ENCODE peak calls at places on chromosomes 6 and 20, in ten cellular contexts. Q is ovary; K is endodermal cell; X is heart left ventricle; F is A549; Z is AG04449; N is HCT116; H is heart right ventricle; G is CD8-positive, alpha-beta T cell; B is cardiac fibroblast. A is an unnamed sample.

GRCh38 chr6:42314571-42314950 is 96.9 kb upstream of the MRPS10 start:
- DNase-seq in Q (no peak), K (no peak), X (no peak), F (no peak), Z (no peak), N (no peak), H (no peak), G (no peak), B (peak), A (no peak)

GRCh38 chr6:39209360-39209811 is 19.9 kb downstream of the KCNK5 start:
- DNase-seq in Q (no peak), K (peak), X (no peak), F (peak), Z (no peak), N (no peak), H (no peak), G (no peak), B (no peak), A (no peak)

GRCh38 chr20:43458422-43458924 is 777 bp downstream of the SRSF6 start:
- DNase-seq in Q (no peak), K (peak), X (no peak), F (no peak), Z (no peak), N (no peak), H (no peak), G (no peak), B (no peak), A (no peak)

GRCh38 chr6:148776321-148776966 is 29.6 kb downstream of the UST start:
- DNase-seq in Q (no peak), K (no peak), X (no peak), F (no peak), Z (no peak), N (no peak), H (no peak), G (no peak), B (peak), A (peak)

GRCh38 chr20:36872857-36873256 is 3.1 kb upstream of the TLDC2 start:
- DNase-seq in Q (peak), K (no peak), X (peak), F (no peak), Z (no peak), N (no peak), H (no peak), G (no peak), B (no peak), A (no peak)

GRCh38 chr6:111984516-111985201 is 69.2 kb upstream of the CCN6 start:
- DNase-seq in Q (no peak), K (peak), X (no peak), F (no peak), Z (no peak), N (no peak), H (no peak), G (no peak), B (no peak), A (no peak)

GRCh38 chr6:5730586-5731263 is 276.0 kb downstream of the NRN1 start:
- DNase-seq in Q (no peak), K (no peak), X (no peak), F (no peak), Z (no peak), N (no peak), H (no peak), G (no peak), B (peak), A (peak)

GRCh38 chr6:46378882-46379405 is 112.3 kb downstream of the RCAN2 start:
- DNase-seq in Q (no peak), K (no peak), X (no peak), F (no peak), Z (no peak), N (no peak), H (no peak), G (no peak), B (no peak), A (no peak)

GRCh38 chr6:170075659-170076223 is 215.1 kb downstream of the DLL1 start:
- DNase-seq in Q (peak), K (peak), X (no peak), F (no peak), Z (no peak), N (no peak), H (no peak), G (no peak), B (no peak), A (no peak)

GRCh38 chr6:129744201-129744879 is 34.4 kb upstream of the ARHGAP18 start:
- DNase-seq in Q (peak), K (no peak), X (no peak), F (peak), Z (peak), N (peak), H (no peak), G (no peak), B (peak), A (peak)

GRCh38 chr6:111996159-111996558 is 57.7 kb upstream of the CCN6 start:
- DNase-seq in Q (no peak), K (no peak), X (no peak), F (no peak), Z (no peak), N (no peak), H (no peak), G (no peak), B (no peak), A (no peak)

GRCh38 chr6:24122139-24122538 is 3.9 kb upstream of the NRSN1 start:
- DNase-seq in Q (no peak), K (no peak), X (no peak), F (no peak), Z (no peak), N (no peak), H (no peak), G (no peak), B (no peak), A (no peak)

GRCh38 chr6:129183681-129184216 is 300.8 kb downstream of the LAMA2 start:
- DNase-seq in Q (no peak), K (no peak), X (no peak), F (no peak), Z (no peak), N (peak), H (no peak), G (no peak), B (peak), A (peak)

GRCh38 chr6:169752074-169752623 is 727 bp downstream of the ERMARD start:
- DNase-seq in Q (no peak), K (peak), X (no peak), F (no peak), Z (no peak), N (no peak), H (no peak), G (no peak), B (no peak), A (no peak)

GRCh38 chr6:106477790-106478189 is 117.3 kb downstream of the CRYBG1 start:
- DNase-seq in Q (no peak), K (no peak), X (peak), F (no peak), Z (no peak), N (no peak), H (no peak), G (no peak), B (no peak), A (no peak)

GRCh38 chr6:37258405-37258704 is 411 bp upstream of the TMEM217 start:
- DNase-seq in Q (no peak), K (no peak), X (no peak), F (no peak), Z (no peak), N (no peak), H (no peak), G (no peak), B (no peak), A (no peak)
- TF ChIP-seq CTCF in Q (no peak), K (no peak), X (no peak), F (no peak), Z (no peak), N (no peak), H (no peak), G (no peak), B (no peak), A (no peak)

GRCh38 chr6:133047065-133047665 is 194.0 kb upstream of the EYA4 start:
- DNase-seq in Q (no peak), K (no peak), X (no peak), F (no peak), Z (no peak), N (no peak), H (peak), G (no peak), B (no peak), A (no peak)
- H3K4me3 ChIP-seq in Q (no peak), K (no peak), X (no peak), F (no peak), Z (no peak), N (no peak), H (no peak), G (no peak), B (no peak), A (no peak)

GRCh38 chr6:52937908-52938307 is 28.4 kb upstream of the GSTA3 start:
- DNase-seq in Q (no peak), K (peak), X (no peak), F (peak), Z (no peak), N (no peak), H (no peak), G (no peak), B (peak), A (no peak)
- TF ChIP-seq CTCF in Q (no peak), K (no peak), X (no peak), F (no peak), Z (no peak), N (no peak), H (no peak), G (no peak), B (no peak), A (no peak)

GRCh38 chr6:71420693-71421328 is 132.2 kb downstream of the OGFRL1 start:
- DNase-seq in Q (peak), K (peak), X (peak), F (peak), Z (peak), N (no peak), H (peak), G (no peak), B (peak), A (peak)

GRCh38 chr6:71419217-71419953 is 130.8 kb downstream of the OGFRL1 start:
- DNase-seq in Q (peak), K (peak), X (peak), F (no peak), Z (no peak), N (no peak), H (peak), G (no peak), B (no peak), A (no peak)

GRCh38 chr6:71419954-71420692 is 131.5 kb downstream of the OGFRL1 start:
- DNase-seq in Q (peak), K (no peak), X (peak), F (no peak), Z (no peak), N (no peak), H (peak), G (no peak), B (peak), A (no peak)

DNA sequence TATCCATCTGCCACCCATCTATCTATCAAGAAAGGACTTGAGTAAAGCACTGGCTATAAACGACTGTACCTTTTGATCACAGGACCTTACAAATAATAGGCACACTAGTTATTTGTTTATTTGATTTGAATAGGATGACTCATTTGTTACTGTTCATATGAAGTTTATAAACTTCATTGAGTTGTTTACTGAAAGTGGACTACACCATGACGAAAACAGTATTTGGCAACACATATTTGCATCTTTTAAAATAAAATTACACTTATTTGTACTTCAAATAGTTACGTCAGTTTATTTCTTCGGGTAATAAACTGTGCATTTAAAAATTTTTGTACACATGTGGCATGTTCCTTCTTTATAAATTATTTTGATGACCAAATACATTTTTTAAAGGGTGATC is 133.0 kb downstream of the OGFRL1 start:
- DNase-seq in Q (no peak), K (no peak), X (no peak), F (no peak), Z (no peak), N (no peak), H (no peak), G (no peak), B (no peak), A (no peak)
- H3K4me3 ChIP-seq in Q (no peak), K (no peak), X (no peak), F (no peak), Z (no peak), N (no peak), H (no peak), G (no peak), B (no peak), A (no peak)

GRCh38 chr20:375265-375889 is 5.2 kb upstream of the TRIB3 start:
- DNase-seq in Q (no peak), K (no peak), X (no peak), F (no peak), Z (no peak), N (no peak), H (no peak), G (no peak), B (no peak), A (no peak)

GRCh38 chr20:378961-379336 is 1.6 kb upstream of the TRIB3 start:
- DNase-seq in Q (no peak), K (no peak), X (no peak), F (no peak), Z (no peak), N (no peak), H (no peak), G (no peak), B (no peak), A (no peak)

GRCh38 chr20:376750-377149 is 3.8 kb upstream of the TRIB3 start:
- DNase-seq in Q (no peak), K (no peak), X (no peak), F (no peak), Z (no peak), N (no peak), H (no peak), G (no peak), B (no peak), A (no peak)

GRCh38 chr20:373171-373890 is 7.2 kb upstream of the TRIB3 start:
- DNase-seq in Q (no peak), K (peak), X (peak), F (peak), Z (no peak), N (peak), H (peak), G (no peak), B (peak), A (no peak)

DNA sequence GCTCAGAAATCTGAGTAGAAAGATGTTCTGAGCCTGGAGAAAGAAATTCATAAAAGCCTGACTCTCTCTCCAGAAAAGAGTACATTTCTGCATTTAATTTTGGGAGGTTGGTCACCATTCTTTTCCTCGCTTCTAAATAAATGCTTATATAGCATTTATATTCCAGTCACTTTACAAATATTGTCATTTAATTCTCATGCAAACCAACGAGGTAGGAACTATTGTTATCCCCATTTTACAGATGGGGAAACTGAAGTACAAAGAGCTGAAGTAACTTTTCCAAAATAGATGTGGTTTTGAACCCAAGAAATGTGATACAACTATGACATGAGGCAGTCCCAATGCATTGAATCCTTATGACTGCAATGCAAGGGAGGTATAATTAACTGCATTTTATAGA is 4.5 kb upstream of the TRIB3 start:
- DNase-seq in Q (no peak), K (no peak), X (no peak), F (no peak), Z (no peak), N (no peak), H (no peak), G (no peak), B (no peak), A (no peak)
- TF ChIP-seq CTCF in Q (no peak), K (no peak), X (no peak), F (no peak), Z (no peak), N (no peak), H (no peak), G (no peak), B (no peak), A (no peak)

A was measured in AG09309.